ENCODE peak calls at places on chromosomes 5 and 9, in seven cellular contexts. G is psoas muscle; Q is CD8-positive, alpha-beta T cell; X is Panc1; D is GM23338; A is left ventricle myocardium inferior; T is colonic mucosa. C is an unnamed sample.

GRCh38 chr5:1731091-1731639 is 68.5 kb downstream of the MRPL36 start:
- DNase-seq in G (no peak), Q (no peak), X (no peak), D (no peak), A (no peak), T (peak; percentile 8), C (no peak)

GRCh38 chr9:109378316-109378715 is 57.5 kb upstream of the EPB41L4B start:
- DNase-seq in G (no peak), Q (no peak), X (no peak), D (no peak), A (no peak), T (no peak), C (no peak)

GRCh38 chr5:115348175-115348574 is 51.7 kb upstream of the CCDC112 start:
- DNase-seq in G (no peak), Q (no peak), X (no peak), D (no peak), A (no peak), T (no peak), C (no peak)

GRCh38 chr9:112921549-112921948 is 30.9 kb upstream of the SLC46A2 start:
- DNase-seq in G (no peak), Q (no peak), X (no peak), D (peak; percentile 69), A (no peak), T (no peak), C (no peak)

GRCh38 chr5:138725153-138725884 is 27.9 kb upstream of the CTNNA1 start:
- DNase-seq in G (peak; percentile 28), Q (no peak), X (no peak), D (peak; percentile 93), A (peak; percentile 46), T (no peak), C (peak; percentile 26)

GRCh38 chr9:35229066-35229778 is 67.4 kb downstream of the UNC13B start:
- DNase-seq in G (no peak), Q (no peak), X (no peak), D (no peak), A (no peak), T (no peak), C (no peak)

GRCh38 chr5:100726116-100726515 is 177.0 kb downstream of the ST8SIA4 start:
- DNase-seq in G (no peak), Q (no peak), X (no peak), D (no peak), A (no peak), T (no peak), C (no peak)

GRCh38 chr9:123517512-123517911 is 161.5 kb downstream of the CRB2 start:
- DNase-seq in G (no peak), Q (no peak), X (no peak), D (no peak), A (no peak), T (no peak), C (no peak)

GRCh38 chr9:543478-543877 is 298.0 kb upstream of the DMRT1 start:
- DNase-seq in G (no peak), Q (no peak), X (no peak), D (no peak), A (no peak), T (no peak), C (no peak)

GRCh38 chr5:43840424-43841232 is 237.6 kb downstream of the NNT start:
- DNase-seq in G (no peak), Q (no peak), X (no peak), D (no peak), A (no peak), T (no peak), C (no peak)

GRCh38 chr5:20286512-20286911 is 298.5 kb upstream of the CDH18 start:
- DNase-seq in G (no peak), Q (no peak), X (peak; percentile 51), D (no peak), A (no peak), T (no peak), C (no peak)

GRCh38 chr5:6193315-6193714 is 185.0 kb downstream of the MED10 start:
- DNase-seq in G (no peak), Q (no peak), X (no peak), D (peak; percentile 36), A (no peak), T (no peak), C (no peak)

GRCh38 chr5:35598707-35599370 is 18.8 kb upstream of the SPEF2 start:
- DNase-seq in G (no peak), Q (no peak), X (no peak), D (peak; percentile 77), A (no peak), T (peak; percentile 62), C (no peak)

GRCh38 chr9:93082841-93083411 is 13.1 kb upstream of the CARD19 start:
- DNase-seq in G (no peak), Q (no peak), X (no peak), D (no peak), A (no peak), T (peak; percentile 14), C (peak; percentile 28)

GRCh38 chr5:54518146-54519082 is 855 bp downstream of the SNX18 start:
- DNase-seq in G (peak; percentile 62), Q (peak; percentile 66), X (no peak), D (peak; percentile 60), A (peak; percentile 69), T (peak; percentile 40), C (peak; percentile 61)
- TF ChIP-seq CTCF in G (no peak), Q (no peak), X (no peak), D (no peak), A (no peak), T (no peak), C (no peak)

GRCh38 chr9:133419005-133419404 is 1.2 kb upstream of the REXO4 start:
- DNase-seq in G (no peak), Q (no peak), X (no peak), D (peak; percentile 18), A (no peak), T (peak; percentile 81), C (no peak)

GRCh38 chr9:133420392-133420827 is 1.8 kb upstream of the ADAMTS13 start:
- DNase-seq in G (no peak), Q (no peak), X (no peak), D (peak; percentile 62), A (no peak), T (no peak), C (no peak)

GRCh38 chr9:133423216-133423615 is 1.0 kb downstream of the ADAMTS13 start:
- DNase-seq in G (no peak), Q (no peak), X (no peak), D (no peak), A (no peak), T (no peak), C (no peak)

GRCh38 chr9:133424187-133424586 is 2.0 kb downstream of the ADAMTS13 start:
- DNase-seq in G (no peak), Q (no peak), X (no peak), D (no peak), A (no peak), T (no peak), C (no peak)

DNA sequence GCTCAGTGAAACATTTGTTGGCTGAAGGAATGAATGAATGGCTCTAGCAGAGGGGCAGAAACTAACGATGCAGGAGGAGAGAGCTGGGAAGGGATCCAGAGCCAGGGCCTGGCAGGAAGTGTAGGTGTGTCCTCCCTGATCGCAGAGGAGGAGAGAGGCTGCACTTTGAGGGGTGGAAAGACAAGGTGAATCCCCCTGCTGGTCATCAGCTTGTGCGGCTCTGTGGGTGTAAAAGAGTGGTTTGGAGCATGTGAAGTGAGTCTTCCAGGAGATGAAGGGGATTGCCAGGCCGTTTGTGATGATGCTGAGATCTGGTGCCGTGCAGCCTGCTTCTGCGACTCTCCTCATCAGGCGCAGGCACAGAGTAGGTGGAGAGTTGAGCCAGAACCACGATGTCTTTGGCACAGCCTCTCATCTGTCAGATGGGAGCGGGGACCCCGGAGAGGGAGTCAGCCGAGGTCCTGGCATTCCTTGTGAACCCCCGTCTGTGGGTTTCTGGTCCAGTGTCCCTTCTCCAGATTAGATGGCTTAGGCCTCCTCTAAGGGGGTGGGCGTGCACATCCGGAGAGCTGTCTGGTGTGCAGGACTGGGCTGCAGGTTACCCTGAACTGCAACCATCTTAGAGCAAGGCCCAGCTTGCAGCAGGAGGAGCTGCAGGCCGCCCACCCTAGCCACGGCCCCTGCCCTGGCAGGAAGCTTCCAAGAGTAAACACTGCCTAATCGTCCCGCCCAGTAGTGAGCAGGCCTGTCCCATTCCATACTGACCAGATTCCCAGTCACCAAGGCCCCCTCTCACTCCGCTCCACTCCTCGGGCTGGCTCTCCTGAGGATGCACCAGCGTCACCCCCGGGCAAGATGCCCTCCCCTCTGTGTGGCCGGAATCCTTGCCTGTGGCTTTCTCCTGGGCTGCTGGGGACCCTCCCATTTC is at the start of gene ADAMTS13:
- DNase-seq in G (no peak), Q (no peak), X (no peak), D (peak; percentile 81), A (no peak), T (no peak), C (no peak)
- H3K36me3 ChIP-seq in G (no peaks in the 10 kb centered on the region), Q (no peaks in the 10 kb centered on the region), X (peaks cover 2% of the 10 kb centered on the region), D (no peaks in the 10 kb centered on the region), A (peaks cover 5% of the 10 kb centered on the region), T (no peaks in the 10 kb centered on the region), C (no peaks in the 10 kb centered on the region)

GRCh38 chr5:173554038-173554955 is 62.2 kb downstream of the BOD1 start:
- DNase-seq in G (no peak), Q (no peak), X (no peak), D (no peak), A (no peak), T (no peak), C (no peak)

GRCh38 chr5:173547579-173547978 is 68.9 kb downstream of the BOD1 start:
- DNase-seq in G (no peak), Q (no peak), X (no peak), D (no peak), A (no peak), T (no peak), C (no peak)

GRCh38 chr5:173550641-173551040 is 65.8 kb downstream of the BOD1 start:
- DNase-seq in G (no peak), Q (no peak), X (no peak), D (no peak), A (no peak), T (no peak), C (no peak)

GRCh38 chr5:173554989-173555705 is 61.3 kb downstream of the BOD1 start:
- DNase-seq in G (no peak), Q (no peak), X (no peak), D (no peak), A (no peak), T (no peak), C (no peak)

DNA sequence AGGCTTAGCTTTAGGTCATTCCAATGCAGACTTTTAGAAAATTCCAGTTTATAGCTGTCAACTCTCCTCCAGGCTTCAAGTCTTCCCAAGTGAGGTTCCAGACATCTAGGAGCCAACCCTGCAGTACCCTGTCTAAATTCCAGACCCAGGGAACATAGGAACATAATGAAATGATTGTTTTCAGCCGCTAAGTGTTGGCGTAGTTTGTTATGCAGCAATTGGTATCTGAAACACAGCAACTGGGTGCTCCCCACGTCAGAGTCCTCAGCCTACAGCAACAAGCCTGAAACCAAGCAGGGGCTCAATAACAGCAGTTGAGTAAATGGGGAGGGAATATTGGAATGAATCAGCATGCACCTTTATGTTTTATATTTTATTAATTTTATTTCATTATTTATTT is 66.8 kb downstream of the BOD1 start:
- DNase-seq in G (no peak), Q (no peak), X (no peak), D (no peak), A (no peak), T (no peak), C (no peak)
- TF ChIP-seq CTCF in G (no peak), Q (no peak), X (no peak), D (no peak), A (no peak), T (no peak), C (no peak)

DNA sequence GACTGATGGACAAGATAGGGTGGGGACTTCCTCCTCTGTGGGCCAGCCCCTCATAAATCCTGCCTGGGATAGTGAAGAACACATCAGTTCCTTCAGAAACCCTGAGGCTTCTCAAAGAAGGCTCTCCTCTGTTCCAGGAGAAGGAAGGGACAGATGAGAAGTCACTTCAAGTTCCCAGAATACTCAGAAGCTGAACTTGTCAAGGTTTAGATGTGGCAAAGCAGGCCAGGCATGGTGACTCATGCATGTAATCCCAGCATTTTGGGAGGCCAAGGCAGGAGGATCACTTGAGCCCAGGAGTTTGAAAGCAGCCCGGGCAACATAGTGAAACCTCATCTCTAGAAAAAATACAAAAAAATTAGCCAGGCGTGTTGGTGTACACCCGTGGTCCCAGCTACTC is 38.5 kb downstream of the STOM start:
- DNase-seq in G (no peak), Q (no peak), X (no peak), D (no peak), A (no peak), T (no peak), C (no peak)
- H3K36me3 ChIP-seq in G (peaks cover 6% of the 10 kb centered on the region), Q (no peaks in the 10 kb centered on the region), X (peaks cover 8% of the 10 kb centered on the region), D (no peaks in the 10 kb centered on the region), A (peaks cover 81% of the 10 kb centered on the region), T (peaks cover 25% of the 10 kb centered on the region), C (no peaks in the 10 kb centered on the region)

C was measured in ovary.